ENCODE peak calls at places on chromosome 1, in ten cellular contexts. One of them, this sample, is unnamed.

GRCh38 chr1:177385760-177386698 is 215.3 kb downstream of the BRINP2 start:
- DNase-seq in brain microvascular endothelial cell: no peak
- DNase-seq in A549: no peak
- DNase-seq in cardiac fibroblast: no peak
- DNase-seq in glutamatergic neuron: peak
- DNase-seq in fibroblast of the aortic adventitia: no peak
- DNase-seq in psoas muscle: no peak
- DNase-seq in neural crest cell: no peak
- DNase-seq in mucosa of descending colon: no peak
- DNase-seq in prostate gland: no peak
- DNase-seq in this sample: no peak

GRCh38 chr1:47436979-47437517 is 796 bp upstream of the FOXD2 start:
- DNase-seq in brain microvascular endothelial cell: peak
- DNase-seq in A549: no peak
- DNase-seq in cardiac fibroblast: peak
- DNase-seq in glutamatergic neuron: peak
- DNase-seq in fibroblast of the aortic adventitia: peak
- DNase-seq in psoas muscle: no peak
- DNase-seq in neural crest cell: no peak
- DNase-seq in mucosa of descending colon: peak
- DNase-seq in prostate gland: no peak
- DNase-seq in this sample: no peak

GRCh38 chr1:109649380-109649987 is 6.4 kb upstream of the GSTM4 start:
- DNase-seq in brain microvascular endothelial cell: no peak
- DNase-seq in A549: no peak
- DNase-seq in cardiac fibroblast: peak
- DNase-seq in glutamatergic neuron: no peak
- DNase-seq in fibroblast of the aortic adventitia: peak
- DNase-seq in psoas muscle: no peak
- DNase-seq in neural crest cell: no peak
- DNase-seq in mucosa of descending colon: no peak
- DNase-seq in prostate gland: no peak
- DNase-seq in this sample: no peak

GRCh38 chr1:32077451-32077850 is 4.7 kb downstream of the TMEM39B start:
- DNase-seq in brain microvascular endothelial cell: no peak
- DNase-seq in A549: no peak
- DNase-seq in cardiac fibroblast: no peak
- DNase-seq in glutamatergic neuron: no peak
- DNase-seq in fibroblast of the aortic adventitia: no peak
- DNase-seq in psoas muscle: no peak
- DNase-seq in neural crest cell: no peak
- DNase-seq in mucosa of descending colon: no peak
- DNase-seq in prostate gland: no peak
- DNase-seq in this sample: no peak

GRCh38 chr1:93960641-93961147 is 51.5 kb upstream of the GCLM start:
- DNase-seq in brain microvascular endothelial cell: no peak
- DNase-seq in A549: no peak
- DNase-seq in cardiac fibroblast: no peak
- DNase-seq in glutamatergic neuron: no peak
- DNase-seq in fibroblast of the aortic adventitia: peak
- DNase-seq in psoas muscle: no peak
- DNase-seq in neural crest cell: no peak
- DNase-seq in mucosa of descending colon: peak
- DNase-seq in prostate gland: peak
- DNase-seq in this sample: no peak

GRCh38 chr1:4050998-4051397 is 150.9 kb upstream of the C1orf174 start:
- DNase-seq in brain microvascular endothelial cell: no peak
- DNase-seq in A549: no peak
- DNase-seq in cardiac fibroblast: no peak
- DNase-seq in glutamatergic neuron: no peak
- DNase-seq in fibroblast of the aortic adventitia: no peak
- DNase-seq in psoas muscle: no peak
- DNase-seq in neural crest cell: no peak
- DNase-seq in mucosa of descending colon: no peak
- DNase-seq in prostate gland: no peak
- DNase-seq in this sample: no peak

GRCh38 chr1:24535778-24536177 is 20.1 kb upstream of the NCMAP start:
- DNase-seq in brain microvascular endothelial cell: no peak
- DNase-seq in A549: no peak
- DNase-seq in cardiac fibroblast: no peak
- DNase-seq in glutamatergic neuron: no peak
- DNase-seq in fibroblast of the aortic adventitia: no peak
- DNase-seq in psoas muscle: no peak
- DNase-seq in neural crest cell: no peak
- DNase-seq in mucosa of descending colon: no peak
- DNase-seq in prostate gland: no peak
- DNase-seq in this sample: no peak

GRCh38 chr1:13730751-13731482 is 30.9 kb downstream of the PRDM2 start:
- DNase-seq in brain microvascular endothelial cell: no peak
- DNase-seq in A549: no peak
- DNase-seq in cardiac fibroblast: no peak
- DNase-seq in glutamatergic neuron: no peak
- DNase-seq in fibroblast of the aortic adventitia: no peak
- DNase-seq in psoas muscle: peak
- DNase-seq in neural crest cell: no peak
- DNase-seq in mucosa of descending colon: peak
- DNase-seq in prostate gland: peak
- DNase-seq in this sample: peak

GRCh38 chr1:8090241-8090702 is 64.2 kb upstream of the ERRFI1 start:
- DNase-seq in brain microvascular endothelial cell: peak
- DNase-seq in A549: no peak
- DNase-seq in cardiac fibroblast: peak
- DNase-seq in glutamatergic neuron: no peak
- DNase-seq in fibroblast of the aortic adventitia: peak
- DNase-seq in psoas muscle: no peak
- DNase-seq in neural crest cell: no peak
- DNase-seq in mucosa of descending colon: no peak
- DNase-seq in prostate gland: no peak
- DNase-seq in this sample: no peak

GRCh38 chr1:30232288-30232899 is 491.0 kb downstream of the MATN1 start:
- DNase-seq in brain microvascular endothelial cell: no peak
- DNase-seq in A549: peak
- DNase-seq in cardiac fibroblast: no peak
- DNase-seq in glutamatergic neuron: no peak
- DNase-seq in fibroblast of the aortic adventitia: no peak
- DNase-seq in psoas muscle: no peak
- DNase-seq in neural crest cell: no peak
- DNase-seq in mucosa of descending colon: peak
- DNase-seq in prostate gland: no peak
- DNase-seq in this sample: no peak

GRCh38 chr1:232718928-232719927 is 86.0 kb upstream of the MAP10 start:
- DNase-seq in brain microvascular endothelial cell: no peak
- DNase-seq in A549: no peak
- DNase-seq in cardiac fibroblast: no peak
- DNase-seq in glutamatergic neuron: no peak
- DNase-seq in fibroblast of the aortic adventitia: no peak
- DNase-seq in psoas muscle: no peak
- DNase-seq in neural crest cell: no peak
- DNase-seq in mucosa of descending colon: no peak
- DNase-seq in prostate gland: no peak
- DNase-seq in this sample: no peak

GRCh38 chr1:158391099-158391498 is 8.2 kb downstream of the OR10T2 start:
- DNase-seq in brain microvascular endothelial cell: no peak
- DNase-seq in A549: no peak
- DNase-seq in cardiac fibroblast: no peak
- DNase-seq in glutamatergic neuron: no peak
- DNase-seq in fibroblast of the aortic adventitia: no peak
- DNase-seq in psoas muscle: no peak
- DNase-seq in neural crest cell: no peak
- DNase-seq in mucosa of descending colon: no peak
- DNase-seq in prostate gland: no peak
- DNase-seq in this sample: no peak

GRCh38 chr1:224635356-224635755 is 19.2 kb downstream of the CNIH3 start:
- DNase-seq in brain microvascular endothelial cell: peak
- DNase-seq in A549: no peak
- DNase-seq in cardiac fibroblast: peak
- DNase-seq in glutamatergic neuron: no peak
- DNase-seq in fibroblast of the aortic adventitia: peak
- DNase-seq in psoas muscle: no peak
- DNase-seq in neural crest cell: no peak
- DNase-seq in mucosa of descending colon: no peak
- DNase-seq in prostate gland: no peak
- DNase-seq in this sample: no peak

GRCh38 chr1:6603424-6603850 is 768 bp upstream of the KLHL21 start:
- DNase-seq in brain microvascular endothelial cell: peak
- DNase-seq in A549: no peak
- DNase-seq in cardiac fibroblast: peak
- DNase-seq in glutamatergic neuron: peak
- DNase-seq in fibroblast of the aortic adventitia: peak
- DNase-seq in psoas muscle: peak
- DNase-seq in neural crest cell: peak
- DNase-seq in mucosa of descending colon: no peak
- DNase-seq in prostate gland: no peak
- DNase-seq in this sample: peak

GRCh38 chr1:116453906-116454305 is 80.9 kb downstream of the ATP1A1 start:
- DNase-seq in brain microvascular endothelial cell: no peak
- DNase-seq in A549: no peak
- DNase-seq in cardiac fibroblast: no peak
- DNase-seq in glutamatergic neuron: no peak
- DNase-seq in fibroblast of the aortic adventitia: no peak
- DNase-seq in psoas muscle: no peak
- DNase-seq in neural crest cell: no peak
- DNase-seq in mucosa of descending colon: no peak
- DNase-seq in prostate gland: no peak
- DNase-seq in this sample: no peak

GRCh38 chr1:223106856-223107255 is 36.2 kb downstream of the TLR5 start:
- DNase-seq in brain microvascular endothelial cell: peak
- DNase-seq in A549: no peak
- DNase-seq in cardiac fibroblast: peak
- DNase-seq in glutamatergic neuron: peak
- DNase-seq in fibroblast of the aortic adventitia: peak
- DNase-seq in psoas muscle: no peak
- DNase-seq in neural crest cell: no peak
- DNase-seq in mucosa of descending colon: no peak
- DNase-seq in prostate gland: no peak
- DNase-seq in this sample: no peak

GRCh38 chr1:26761217-26761616 is 26.5 kb upstream of the PIGV start:
- DNase-seq in brain microvascular endothelial cell: no peak
- DNase-seq in A549: no peak
- DNase-seq in cardiac fibroblast: no peak
- DNase-seq in glutamatergic neuron: peak
- DNase-seq in fibroblast of the aortic adventitia: no peak
- DNase-seq in psoas muscle: no peak
- DNase-seq in neural crest cell: no peak
- DNase-seq in mucosa of descending colon: no peak
- DNase-seq in prostate gland: no peak
- DNase-seq in this sample: no peak
- TF ChIP-seq CTCF in brain microvascular endothelial cell: peak
- TF ChIP-seq CTCF in A549: no peak
- TF ChIP-seq CTCF in cardiac fibroblast: peak
- TF ChIP-seq CTCF in glutamatergic neuron: peak
- TF ChIP-seq CTCF in fibroblast of the aortic adventitia: no peak
- TF ChIP-seq CTCF in psoas muscle: no peak
- TF ChIP-seq CTCF in neural crest cell: peak
- TF ChIP-seq CTCF in mucosa of descending colon: no peak
- TF ChIP-seq CTCF in prostate gland: no peak
- TF ChIP-seq CTCF in this sample: no peak

DNA sequence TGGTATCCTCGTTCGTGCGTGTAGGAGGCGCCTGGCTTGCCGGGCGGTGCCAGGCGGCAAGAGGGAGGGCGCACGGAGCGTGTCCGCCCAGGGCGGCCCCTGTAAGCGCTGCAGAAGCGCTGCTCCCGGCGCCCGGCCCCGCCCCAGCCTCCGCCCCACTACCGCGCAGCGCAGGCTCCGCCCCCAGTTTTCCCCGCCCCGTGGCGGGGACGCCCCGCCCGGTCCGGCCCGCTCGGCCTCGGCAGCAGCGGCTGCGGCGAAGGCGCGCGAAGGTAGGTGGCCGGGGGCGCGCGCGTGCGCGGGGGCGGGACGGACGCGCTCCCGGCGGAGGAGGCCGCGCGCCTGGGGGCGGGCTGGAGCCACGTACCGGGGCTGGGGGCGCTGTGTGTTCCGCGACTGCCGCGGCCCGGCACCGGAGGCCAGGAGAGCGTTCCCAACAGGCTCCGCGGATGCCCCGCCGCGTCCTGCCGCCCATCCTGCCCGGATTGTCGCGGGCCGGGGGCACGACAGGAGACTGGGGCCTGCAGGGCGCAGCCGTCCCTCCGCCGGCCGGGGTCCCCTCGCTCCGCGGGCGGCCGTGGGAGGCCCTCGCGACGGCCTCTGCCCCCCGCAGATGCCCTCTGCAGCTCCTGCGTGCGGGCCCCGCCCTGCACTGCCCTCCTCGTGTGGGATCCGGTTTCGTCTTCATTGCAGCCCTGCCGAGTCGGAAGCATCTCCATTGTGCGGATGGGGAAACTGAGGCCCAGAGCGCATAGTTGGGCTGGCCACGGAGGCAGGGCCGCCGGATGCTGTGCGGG is 7.7 kb upstream of the CROCC start:
- DNase-seq in brain microvascular endothelial cell: peak
- DNase-seq in A549: peak
- DNase-seq in cardiac fibroblast: peak
- DNase-seq in glutamatergic neuron: peak
- DNase-seq in fibroblast of the aortic adventitia: peak
- DNase-seq in psoas muscle: peak
- DNase-seq in neural crest cell: peak
- DNase-seq in mucosa of descending colon: peak
- DNase-seq in prostate gland: peak
- DNase-seq in this sample: peak
- TF ChIP-seq CTCF in brain microvascular endothelial cell: no peak
- TF ChIP-seq CTCF in A549: no peak
- TF ChIP-seq CTCF in cardiac fibroblast: no peak
- TF ChIP-seq CTCF in glutamatergic neuron: peak
- TF ChIP-seq CTCF in fibroblast of the aortic adventitia: no peak
- TF ChIP-seq CTCF in psoas muscle: no peak
- TF ChIP-seq CTCF in neural crest cell: no peak
- TF ChIP-seq CTCF in mucosa of descending colon: no peak
- TF ChIP-seq CTCF in prostate gland: peak
- TF ChIP-seq CTCF in this sample: no peak

DNA sequence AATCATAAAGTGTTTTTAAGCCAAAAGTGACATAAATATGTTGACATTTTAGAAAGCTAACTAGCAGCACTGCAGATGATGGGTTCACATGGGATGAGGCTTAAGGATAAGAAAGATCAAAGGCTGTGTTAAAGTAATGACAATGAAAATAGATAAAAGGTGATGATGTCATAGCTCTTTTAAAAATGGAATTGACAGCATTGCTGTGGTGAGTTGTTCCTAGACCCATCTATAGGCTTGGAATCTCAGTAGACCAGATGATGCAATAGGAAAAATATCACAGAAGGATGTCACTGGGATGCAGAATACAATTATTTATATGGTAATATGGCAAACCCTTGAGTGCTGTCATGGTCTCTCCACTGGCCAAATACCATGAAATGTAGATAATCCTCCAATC is 286.0 kb downstream of the PLA2G4A start:
- DNase-seq in brain microvascular endothelial cell: no peak
- DNase-seq in A549: no peak
- DNase-seq in cardiac fibroblast: no peak
- DNase-seq in glutamatergic neuron: no peak
- DNase-seq in fibroblast of the aortic adventitia: no peak
- DNase-seq in psoas muscle: no peak
- DNase-seq in neural crest cell: no peak
- DNase-seq in mucosa of descending colon: no peak
- DNase-seq in prostate gland: no peak
- DNase-seq in this sample: no peak
- TF ChIP-seq CTCF in brain microvascular endothelial cell: no peak
- TF ChIP-seq CTCF in A549: no peak
- TF ChIP-seq CTCF in cardiac fibroblast: no peak
- TF ChIP-seq CTCF in glutamatergic neuron: no peak
- TF ChIP-seq CTCF in fibroblast of the aortic adventitia: no peak
- TF ChIP-seq CTCF in psoas muscle: no peak
- TF ChIP-seq CTCF in neural crest cell: no peak
- TF ChIP-seq CTCF in mucosa of descending colon: no peak
- TF ChIP-seq CTCF in prostate gland: no peak
- TF ChIP-seq CTCF in this sample: no peak

GRCh38 chr1:68147534-68147933 is 84.8 kb downstream of the WLS start:
- DNase-seq in brain microvascular endothelial cell: no peak
- DNase-seq in A549: no peak
- DNase-seq in cardiac fibroblast: no peak
- DNase-seq in glutamatergic neuron: no peak
- DNase-seq in fibroblast of the aortic adventitia: no peak
- DNase-seq in psoas muscle: no peak
- DNase-seq in neural crest cell: no peak
- DNase-seq in mucosa of descending colon: no peak
- DNase-seq in prostate gland: no peak
- DNase-seq in this sample: no peak
- TF ChIP-seq CTCF in brain microvascular endothelial cell: no peak
- TF ChIP-seq CTCF in A549: no peak
- TF ChIP-seq CTCF in cardiac fibroblast: no peak
- TF ChIP-seq CTCF in glutamatergic neuron: no peak
- TF ChIP-seq CTCF in fibroblast of the aortic adventitia: no peak
- TF ChIP-seq CTCF in psoas muscle: no peak
- TF ChIP-seq CTCF in neural crest cell: no peak
- TF ChIP-seq CTCF in mucosa of descending colon: no peak
- TF ChIP-seq CTCF in prostate gland: no peak
- TF ChIP-seq CTCF in this sample: no peak

This sample was measured in CD14-positive monocyte.